ENCODE peak calls at places on chromosomes 2 and 18, in five cellular contexts. One of them, this sample, is unnamed. For H3K36me3, the result is how much of the 10 kb centered on the place peaks cover.

GRCh38 chr2:32135409-32135808 is 30.3 kb upstream of the SLC30A6 start:
- DNase-seq in sigmoid colon: no peak
- DNase-seq in ovary: no peak
- DNase-seq in effector memory CD4-positive, alpha-beta T cell: no peak
- DNase-seq in HCT116: peak
- DNase-seq in this sample: no peak

GRCh38 chr2:168002021-168002553 is 245.3 kb downstream of the STK39 start:
- DNase-seq in sigmoid colon: no peak
- DNase-seq in ovary: no peak
- DNase-seq in effector memory CD4-positive, alpha-beta T cell: no peak
- DNase-seq in HCT116: no peak
- DNase-seq in this sample: no peak

GRCh38 chr2:107358921-107359320 is 467.8 kb upstream of the RGPD4 start:
- DNase-seq in sigmoid colon: no peak
- DNase-seq in ovary: no peak
- DNase-seq in effector memory CD4-positive, alpha-beta T cell: no peak
- DNase-seq in HCT116: no peak
- DNase-seq in this sample: no peak

GRCh38 chr2:99863236-99863913 is 279.0 kb downstream of the AFF3 start:
- DNase-seq in sigmoid colon: no peak
- DNase-seq in ovary: no peak
- DNase-seq in effector memory CD4-positive, alpha-beta T cell: no peak
- DNase-seq in HCT116: no peak
- DNase-seq in this sample: no peak

GRCh38 chr2:69997296-69998184 is 36.1 kb upstream of the ASPRV1 start:
- DNase-seq in sigmoid colon: no peak
- DNase-seq in ovary: no peak
- DNase-seq in effector memory CD4-positive, alpha-beta T cell: no peak
- DNase-seq in HCT116: peak
- DNase-seq in this sample: no peak

GRCh38 chr2:19020144-19021099 is 338.0 kb downstream of the OSR1 start:
- DNase-seq in sigmoid colon: no peak
- DNase-seq in ovary: no peak
- DNase-seq in effector memory CD4-positive, alpha-beta T cell: no peak
- DNase-seq in HCT116: no peak
- DNase-seq in this sample: no peak

GRCh38 chr2:235500761-235501662 is 7.2 kb downstream of the AGAP1 start:
- DNase-seq in sigmoid colon: no peak
- DNase-seq in ovary: no peak
- DNase-seq in effector memory CD4-positive, alpha-beta T cell: no peak
- DNase-seq in HCT116: no peak
- DNase-seq in this sample: no peak

GRCh38 chr2:138830547-138830946 is 50.4 kb upstream of the NXPH2 start:
- DNase-seq in sigmoid colon: no peak
- DNase-seq in ovary: no peak
- DNase-seq in effector memory CD4-positive, alpha-beta T cell: no peak
- DNase-seq in HCT116: no peak
- DNase-seq in this sample: no peak

GRCh38 chr2:209322905-209323517 is 100.8 kb upstream of the MAP2 start:
- DNase-seq in sigmoid colon: no peak
- DNase-seq in ovary: no peak
- DNase-seq in effector memory CD4-positive, alpha-beta T cell: no peak
- DNase-seq in HCT116: no peak
- DNase-seq in this sample: no peak

GRCh38 chr2:110788936-110789335 is 56.6 kb downstream of the ACOXL start:
- DNase-seq in sigmoid colon: no peak
- DNase-seq in ovary: no peak
- DNase-seq in effector memory CD4-positive, alpha-beta T cell: no peak
- DNase-seq in HCT116: no peak
- DNase-seq in this sample: no peak

GRCh38 chr2:128621074-128621473 is 302.4 kb upstream of the HS6ST1 start:
- DNase-seq in sigmoid colon: no peak
- DNase-seq in ovary: no peak
- DNase-seq in effector memory CD4-positive, alpha-beta T cell: no peak
- DNase-seq in HCT116: no peak
- DNase-seq in this sample: no peak

GRCh38 chr2:3320910-3321605 is 56.6 kb downstream of the EIPR1 start:
- DNase-seq in sigmoid colon: peak
- DNase-seq in ovary: no peak
- DNase-seq in effector memory CD4-positive, alpha-beta T cell: no peak
- DNase-seq in HCT116: no peak
- DNase-seq in this sample: no peak

GRCh38 chr2:215622836-215623235 is 187.0 kb upstream of the FN1 start:
- DNase-seq in sigmoid colon: no peak
- DNase-seq in ovary: no peak
- DNase-seq in effector memory CD4-positive, alpha-beta T cell: no peak
- DNase-seq in HCT116: no peak
- DNase-seq in this sample: no peak

GRCh38 chr2:52402128-52402527 is 1365.5 kb upstream of the CHAC2 start:
- DNase-seq in sigmoid colon: no peak
- DNase-seq in ovary: no peak
- DNase-seq in effector memory CD4-positive, alpha-beta T cell: no peak
- DNase-seq in HCT116: no peak
- DNase-seq in this sample: no peak

GRCh38 chr18:49340446-49340845 is 120.0 kb downstream of the DYM start:
- DNase-seq in sigmoid colon: no peak
- DNase-seq in ovary: no peak
- DNase-seq in effector memory CD4-positive, alpha-beta T cell: no peak
- DNase-seq in HCT116: no peak
- DNase-seq in this sample: no peak

GRCh38 chr18:10322408-10322807 is 132.0 kb upstream of the APCDD1 start:
- DNase-seq in sigmoid colon: no peak
- DNase-seq in ovary: no peak
- DNase-seq in effector memory CD4-positive, alpha-beta T cell: no peak
- DNase-seq in HCT116: no peak
- DNase-seq in this sample: no peak

GRCh38 chr18:74760436-74760835 is 162.8 kb downstream of the ZNF407 start:
- DNase-seq in sigmoid colon: no peak
- DNase-seq in ovary: no peak
- DNase-seq in effector memory CD4-positive, alpha-beta T cell: no peak
- DNase-seq in HCT116: no peak
- DNase-seq in this sample: no peak

GRCh38 chr2:164747140-164747539 is 94.5 kb downstream of the COBLL1 start:
- DNase-seq in sigmoid colon: no peak
- DNase-seq in ovary: no peak
- DNase-seq in effector memory CD4-positive, alpha-beta T cell: no peak
- DNase-seq in HCT116: no peak
- DNase-seq in this sample: no peak

GRCh38 chr2:11975373-11975772 is 228.9 kb downstream of the LPIN1 start:
- DNase-seq in sigmoid colon: no peak
- DNase-seq in ovary: no peak
- DNase-seq in effector memory CD4-positive, alpha-beta T cell: no peak
- DNase-seq in HCT116: no peak
- DNase-seq in this sample: no peak

GRCh38 chr2:109419960-109420370 is 193.8 kb downstream of the SEPTIN10 start:
- DNase-seq in sigmoid colon: no peak
- DNase-seq in ovary: no peak
- DNase-seq in effector memory CD4-positive, alpha-beta T cell: no peak
- DNase-seq in HCT116: no peak
- DNase-seq in this sample: no peak

GRCh38 chr2:183605440-183605839 is 481.2 kb downstream of the NUP35 start:
- DNase-seq in sigmoid colon: no peak
- DNase-seq in ovary: no peak
- DNase-seq in effector memory CD4-positive, alpha-beta T cell: no peak
- DNase-seq in HCT116: no peak
- DNase-seq in this sample: no peak

GRCh38 chr2:65064728-65065552 is 8.7 kb downstream of the CEP68 start:
- DNase-seq in sigmoid colon: peak
- DNase-seq in ovary: peak
- DNase-seq in effector memory CD4-positive, alpha-beta T cell: peak
- DNase-seq in HCT116: no peak
- DNase-seq in this sample: peak

GRCh38 chr2:30421551-30422436 is 25.3 kb upstream of the LCLAT1 start:
- DNase-seq in sigmoid colon: no peak
- DNase-seq in ovary: no peak
- DNase-seq in effector memory CD4-positive, alpha-beta T cell: no peak
- DNase-seq in HCT116: no peak
- DNase-seq in this sample: no peak

GRCh38 chr2:83342860-83343329 is 1116.2 kb downstream of the SUCLG1 start:
- DNase-seq in sigmoid colon: no peak
- DNase-seq in ovary: no peak
- DNase-seq in effector memory CD4-positive, alpha-beta T cell: no peak
- DNase-seq in HCT116: no peak
- DNase-seq in this sample: no peak

GRCh38 chr18:42446195-42446594 is 491.2 kb downstream of the PIK3C3 start:
- DNase-seq in sigmoid colon: no peak
- DNase-seq in ovary: no peak
- DNase-seq in effector memory CD4-positive, alpha-beta T cell: no peak
- DNase-seq in HCT116: no peak
- DNase-seq in this sample: no peak

GRCh38 chr2:28753043-28753683 is 1.5 kb downstream of the PPP1CB start:
- DNase-seq in sigmoid colon: peak
- DNase-seq in ovary: peak
- DNase-seq in effector memory CD4-positive, alpha-beta T cell: peak
- DNase-seq in HCT116: peak
- DNase-seq in this sample: peak

GRCh38 chr2:7014201-7014640 is 97.0 kb downstream of the RNF144A start:
- DNase-seq in sigmoid colon: no peak
- DNase-seq in ovary: no peak
- DNase-seq in effector memory CD4-positive, alpha-beta T cell: no peak
- DNase-seq in HCT116: peak
- DNase-seq in this sample: no peak

GRCh38 chr2:227606476-227606875 is 7.8 kb downstream of the SCYGR2 start:
- DNase-seq in sigmoid colon: no peak
- DNase-seq in ovary: no peak
- DNase-seq in effector memory CD4-positive, alpha-beta T cell: no peak
- DNase-seq in HCT116: no peak
- DNase-seq in this sample: no peak

GRCh38 chr18:55779461-55779710 is 191.4 kb upstream of the TCF4 start:
- DNase-seq in sigmoid colon: no peak
- DNase-seq in ovary: no peak
- DNase-seq in effector memory CD4-positive, alpha-beta T cell: no peak
- DNase-seq in HCT116: no peak
- DNase-seq in this sample: peak

GRCh38 chr2:150938586-150938985 is 323.1 kb downstream of the RBM43 start:
- DNase-seq in sigmoid colon: no peak
- DNase-seq in ovary: no peak
- DNase-seq in effector memory CD4-positive, alpha-beta T cell: no peak
- DNase-seq in HCT116: no peak
- DNase-seq in this sample: no peak

GRCh38 chr2:130964931-130965330 is 128.2 kb downstream of the ARHGEF4 start:
- DNase-seq in sigmoid colon: no peak
- DNase-seq in ovary: no peak
- DNase-seq in effector memory CD4-positive, alpha-beta T cell: no peak
- DNase-seq in HCT116: no peak
- DNase-seq in this sample: no peak

GRCh38 chr2:188693111-188693510 is 281.1 kb upstream of the COL3A1 start:
- DNase-seq in sigmoid colon: no peak
- DNase-seq in ovary: no peak
- DNase-seq in effector memory CD4-positive, alpha-beta T cell: no peak
- DNase-seq in HCT116: peak
- DNase-seq in this sample: no peak

GRCh38 chr2:19569300-19569791 is 210.9 kb upstream of the OSR1 start:
- DNase-seq in sigmoid colon: no peak
- DNase-seq in ovary: no peak
- DNase-seq in effector memory CD4-positive, alpha-beta T cell: no peak
- DNase-seq in HCT116: no peak
- DNase-seq in this sample: no peak

GRCh38 chr2:173496746-173497145 is 142.1 kb downstream of the CDCA7 start:
- DNase-seq in sigmoid colon: no peak
- DNase-seq in ovary: no peak
- DNase-seq in effector memory CD4-positive, alpha-beta T cell: no peak
- DNase-seq in HCT116: no peak
- DNase-seq in this sample: no peak

GRCh38 chr2:54651291-54651690 is 72.2 kb upstream of the EML6 start:
- DNase-seq in sigmoid colon: no peak
- DNase-seq in ovary: no peak
- DNase-seq in effector memory CD4-positive, alpha-beta T cell: no peak
- DNase-seq in HCT116: no peak
- DNase-seq in this sample: no peak
- H3K36me3 ChIP-seq in sigmoid colon: half or more
- H3K36me3 ChIP-seq in ovary: under half
- H3K36me3 ChIP-seq in effector memory CD4-positive, alpha-beta T cell: half or more
- H3K36me3 ChIP-seq in HCT116: under half
- H3K36me3 ChIP-seq in this sample: half or more

DNA sequence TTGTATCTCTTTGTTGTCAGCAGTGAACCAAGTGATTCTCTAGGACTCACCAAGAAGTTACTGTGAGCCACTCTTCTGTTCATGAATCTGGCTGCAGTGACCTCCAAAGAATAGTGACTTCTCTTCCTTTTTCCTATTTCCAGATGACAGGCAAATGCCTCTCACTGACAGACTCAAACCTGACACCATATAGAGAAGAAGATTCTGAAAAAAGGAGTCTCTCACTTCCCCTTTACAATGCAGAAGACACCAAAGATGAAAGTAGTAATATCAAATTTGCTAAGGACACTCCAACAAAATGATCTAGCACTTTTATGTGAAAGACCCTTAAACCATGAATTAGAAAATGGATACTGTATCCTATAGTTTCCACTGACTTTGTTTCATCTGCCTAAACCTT is 44.4 kb upstream of the SETBP1 start:
- DNase-seq in sigmoid colon: no peak
- DNase-seq in ovary: no peak
- DNase-seq in effector memory CD4-positive, alpha-beta T cell: no peak
- DNase-seq in HCT116: no peak
- DNase-seq in this sample: no peak
- H3K36me3 ChIP-seq in sigmoid colon: under half
- H3K36me3 ChIP-seq in ovary: under half
- H3K36me3 ChIP-seq in effector memory CD4-positive, alpha-beta T cell: under half
- H3K36me3 ChIP-seq in HCT116: under half
- H3K36me3 ChIP-seq in this sample: under half

GRCh38 chr2:10787176-10787968 is 25.2 kb downstream of the PDIA6 start:
- DNase-seq in sigmoid colon: no peak
- DNase-seq in ovary: no peak
- DNase-seq in effector memory CD4-positive, alpha-beta T cell: no peak
- DNase-seq in HCT116: no peak
- DNase-seq in this sample: no peak
- H3K36me3 ChIP-seq in sigmoid colon: under half
- H3K36me3 ChIP-seq in ovary: under half
- H3K36me3 ChIP-seq in effector memory CD4-positive, alpha-beta T cell: half or more
- H3K36me3 ChIP-seq in HCT116: half or more
- H3K36me3 ChIP-seq in this sample: half or more

DNA sequence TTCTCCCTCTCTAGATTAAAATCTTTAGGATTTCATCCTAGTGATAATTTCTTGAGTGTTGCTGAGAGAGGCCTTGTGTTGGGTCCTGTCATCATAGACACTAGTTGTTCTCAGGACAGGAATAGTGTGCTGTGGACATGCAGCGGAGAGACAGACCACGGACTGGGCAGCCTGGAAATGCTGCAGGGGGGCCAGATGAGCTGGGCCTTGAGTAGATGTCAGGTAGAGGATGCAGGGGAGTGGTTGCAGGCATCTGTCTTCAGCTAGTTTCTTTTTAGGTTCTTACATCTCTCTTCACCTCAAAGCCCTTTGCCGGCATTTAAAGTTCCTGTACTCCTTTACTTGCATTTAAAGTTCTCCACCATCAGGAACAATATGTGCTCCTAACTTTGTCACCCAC is 42.8 kb downstream of the SP110 start:
- DNase-seq in sigmoid colon: no peak
- DNase-seq in ovary: no peak
- DNase-seq in effector memory CD4-positive, alpha-beta T cell: no peak
- DNase-seq in HCT116: no peak
- DNase-seq in this sample: no peak
- H3K36me3 ChIP-seq in sigmoid colon: under half
- H3K36me3 ChIP-seq in ovary: under half
- H3K36me3 ChIP-seq in effector memory CD4-positive, alpha-beta T cell: half or more
- H3K36me3 ChIP-seq in HCT116: under half
- H3K36me3 ChIP-seq in this sample: under half

This sample was measured in right atrium auricular region.